ENCODE peak calls at places on chromosome 2, in seven cellular contexts. One of them, this sample, is unnamed.

GRCh38 chr2:16664052-16664731 is 1.4 kb downstream of the CYRIA start:
- DNase-seq in body of pancreas: peak
- DNase-seq in WTC11: no peak
- DNase-seq in Calu3: no peak
- DNase-seq in osteocyte: no peak
- DNase-seq in CD8-positive, alpha-beta T cell: no peak
- DNase-seq in HFF-Myc: no peak
- DNase-seq in this sample: peak

GRCh38 chr2:98901291-98901690 is 34.7 kb downstream of the CRACDL start:
- DNase-seq in Calu3: no peak
- DNase-seq in WTC11: no peak
- DNase-seq in body of pancreas: no peak
- DNase-seq in osteocyte: peak
- DNase-seq in CD8-positive, alpha-beta T cell: no peak
- DNase-seq in HFF-Myc: no peak
- DNase-seq in this sample: no peak

GRCh38 chr2:196354186-196354585 is 182.8 kb upstream of the STK17B start:
- DNase-seq in Calu3: no peak
- DNase-seq in HFF-Myc: no peak
- DNase-seq in body of pancreas: no peak
- DNase-seq in WTC11: no peak
- DNase-seq in CD8-positive, alpha-beta T cell: no peak
- DNase-seq in osteocyte: no peak
- DNase-seq in this sample: no peak

GRCh38 chr2:383888-384287 is 96.0 kb upstream of the ALKAL2 start:
- DNase-seq in Calu3: peak
- DNase-seq in WTC11: no peak
- DNase-seq in HFF-Myc: no peak
- DNase-seq in osteocyte: peak
- DNase-seq in CD8-positive, alpha-beta T cell: no peak
- DNase-seq in body of pancreas: no peak
- DNase-seq in this sample: no peak

GRCh38 chr2:61658841-61659780 is 121.0 kb upstream of the XPO1 start:
- DNase-seq in CD8-positive, alpha-beta T cell: no peak
- DNase-seq in WTC11: no peak
- DNase-seq in Calu3: peak
- DNase-seq in osteocyte: peak
- DNase-seq in body of pancreas: peak
- DNase-seq in HFF-Myc: no peak
- DNase-seq in this sample: peak

GRCh38 chr2:203814661-203815540 is 52.7 kb upstream of the CTLA4 start:
- DNase-seq in CD8-positive, alpha-beta T cell: peak
- DNase-seq in osteocyte: peak
- DNase-seq in HFF-Myc: peak
- DNase-seq in body of pancreas: peak
- DNase-seq in Calu3: peak
- DNase-seq in WTC11: peak
- DNase-seq in this sample: peak

GRCh38 chr2:191942114-191943103 is 95.5 kb upstream of the CAVIN2 start:
- DNase-seq in CD8-positive, alpha-beta T cell: no peak
- DNase-seq in HFF-Myc: no peak
- DNase-seq in WTC11: no peak
- DNase-seq in Calu3: no peak
- DNase-seq in body of pancreas: no peak
- DNase-seq in osteocyte: no peak
- DNase-seq in this sample: no peak

GRCh38 chr2:153890572-153890971 is 18.9 kb downstream of the GALNT13 start:
- DNase-seq in body of pancreas: no peak
- DNase-seq in CD8-positive, alpha-beta T cell: no peak
- DNase-seq in WTC11: peak
- DNase-seq in Calu3: no peak
- DNase-seq in osteocyte: no peak
- DNase-seq in HFF-Myc: no peak
- DNase-seq in this sample: no peak

GRCh38 chr2:3488768-3489448 is 30.4 kb downstream of the ADI1 start:
- DNase-seq in WTC11: no peak
- DNase-seq in Calu3: no peak
- DNase-seq in HFF-Myc: no peak
- DNase-seq in osteocyte: peak
- DNase-seq in body of pancreas: peak
- DNase-seq in CD8-positive, alpha-beta T cell: no peak
- DNase-seq in this sample: no peak

GRCh38 chr2:20172273-20173052 is 52.5 kb downstream of the SDC1 start:
- DNase-seq in CD8-positive, alpha-beta T cell: no peak
- DNase-seq in WTC11: no peak
- DNase-seq in osteocyte: no peak
- DNase-seq in body of pancreas: no peak
- DNase-seq in Calu3: no peak
- DNase-seq in HFF-Myc: no peak
- DNase-seq in this sample: no peak

GRCh38 chr2:168671932-168672331 is 130.5 kb upstream of the NOSTRIN start:
- DNase-seq in HFF-Myc: no peak
- DNase-seq in Calu3: no peak
- DNase-seq in body of pancreas: no peak
- DNase-seq in WTC11: no peak
- DNase-seq in CD8-positive, alpha-beta T cell: no peak
- DNase-seq in osteocyte: no peak
- DNase-seq in this sample: no peak

GRCh38 chr2:178951266-178952006 is 98.5 kb downstream of the CCDC141 start:
- DNase-seq in WTC11: no peak
- DNase-seq in body of pancreas: no peak
- DNase-seq in HFF-Myc: no peak
- DNase-seq in osteocyte: no peak
- DNase-seq in Calu3: no peak
- DNase-seq in CD8-positive, alpha-beta T cell: no peak
- DNase-seq in this sample: no peak

GRCh38 chr2:179675435-179675834 is 186.0 kb downstream of the ZNF385B start:
- DNase-seq in WTC11: no peak
- DNase-seq in CD8-positive, alpha-beta T cell: no peak
- DNase-seq in HFF-Myc: no peak
- DNase-seq in body of pancreas: no peak
- DNase-seq in osteocyte: no peak
- DNase-seq in Calu3: peak
- DNase-seq in this sample: no peak

GRCh38 chr2:201406077-201406662 is 45.1 kb downstream of the TRAK2 start:
- DNase-seq in Calu3: no peak
- DNase-seq in osteocyte: no peak
- DNase-seq in body of pancreas: peak
- DNase-seq in HFF-Myc: peak
- DNase-seq in WTC11: no peak
- DNase-seq in CD8-positive, alpha-beta T cell: no peak
- DNase-seq in this sample: no peak

GRCh38 chr2:203623616-203624015 is 82.8 kb upstream of the CD28 start:
- DNase-seq in HFF-Myc: no peak
- DNase-seq in osteocyte: no peak
- DNase-seq in Calu3: no peak
- DNase-seq in WTC11: no peak
- DNase-seq in body of pancreas: no peak
- DNase-seq in CD8-positive, alpha-beta T cell: no peak
- DNase-seq in this sample: no peak

GRCh38 chr2:161400076-161400475 is 16.0 kb upstream of the TBR1 start:
- DNase-seq in HFF-Myc: no peak
- DNase-seq in CD8-positive, alpha-beta T cell: no peak
- DNase-seq in osteocyte: no peak
- DNase-seq in body of pancreas: no peak
- DNase-seq in Calu3: no peak
- DNase-seq in WTC11: no peak
- DNase-seq in this sample: no peak

GRCh38 chr2:126503476-126503875 is 152.5 kb upstream of the GYPC start:
- DNase-seq in Calu3: no peak
- DNase-seq in body of pancreas: no peak
- DNase-seq in osteocyte: no peak
- DNase-seq in CD8-positive, alpha-beta T cell: no peak
- DNase-seq in WTC11: no peak
- DNase-seq in HFF-Myc: no peak
- DNase-seq in this sample: no peak

GRCh38 chr2:126506786-126507185 is 149.2 kb upstream of the GYPC start:
- DNase-seq in osteocyte: no peak
- DNase-seq in Calu3: no peak
- DNase-seq in HFF-Myc: no peak
- DNase-seq in body of pancreas: no peak
- DNase-seq in CD8-positive, alpha-beta T cell: no peak
- DNase-seq in WTC11: no peak
- DNase-seq in this sample: no peak

GRCh38 chr2:126507425-126507867 is 148.5 kb upstream of the GYPC start:
- DNase-seq in osteocyte: no peak
- DNase-seq in WTC11: no peak
- DNase-seq in body of pancreas: no peak
- DNase-seq in CD8-positive, alpha-beta T cell: no peak
- DNase-seq in HFF-Myc: no peak
- DNase-seq in Calu3: no peak
- DNase-seq in this sample: no peak

DNA sequence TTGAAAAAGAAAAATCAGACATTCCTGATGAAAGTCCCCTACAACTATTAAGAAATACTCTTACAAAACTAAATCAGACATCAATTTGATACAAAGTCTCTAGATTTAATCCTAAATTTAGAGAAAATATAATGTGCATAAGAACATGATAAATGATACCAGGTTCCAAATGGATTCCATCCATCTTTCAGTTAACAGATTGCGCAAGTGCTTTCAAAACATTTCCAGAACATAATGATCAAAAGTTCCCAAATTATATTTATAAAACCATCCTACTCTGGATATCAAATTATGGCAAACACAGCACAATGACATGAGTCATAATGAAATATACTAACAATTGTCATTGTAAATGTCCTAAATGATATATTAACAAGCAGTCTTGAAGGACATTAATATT is 151.0 kb upstream of the GYPC start:
- DNase-seq in HFF-Myc: no peak
- DNase-seq in CD8-positive, alpha-beta T cell: no peak
- DNase-seq in osteocyte: no peak
- DNase-seq in body of pancreas: no peak
- DNase-seq in Calu3: no peak
- DNase-seq in WTC11: no peak
- DNase-seq in this sample: no peak
- TF ChIP-seq CTCF in HFF-Myc: no peak
- TF ChIP-seq CTCF in CD8-positive, alpha-beta T cell: no peak
- TF ChIP-seq CTCF in osteocyte: no peak
- TF ChIP-seq CTCF in body of pancreas: no peak
- TF ChIP-seq CTCF in Calu3: no peak
- TF ChIP-seq CTCF in WTC11: no peak
- TF ChIP-seq CTCF in this sample: no peak

DNA sequence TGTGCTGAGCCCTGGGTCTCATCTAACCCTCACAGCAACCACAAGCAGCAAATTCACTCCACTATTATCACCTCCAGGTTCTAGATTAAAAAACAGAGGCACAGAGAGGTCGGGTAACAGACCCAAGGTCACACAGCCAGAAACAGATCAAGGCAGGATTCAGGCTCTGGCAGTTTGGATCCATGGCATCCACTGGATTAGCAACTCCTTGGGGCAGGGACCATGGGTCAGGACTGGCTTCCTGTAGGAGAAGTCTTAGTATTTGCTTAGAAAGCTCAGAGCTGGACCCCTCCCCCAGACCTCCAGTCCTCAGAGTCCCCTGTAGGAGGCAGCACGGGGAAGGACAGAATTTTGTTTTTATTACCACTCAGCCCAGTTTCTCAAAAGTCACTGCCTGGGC is 34.4 kb downstream of the ZFP36L2 start:
- DNase-seq in WTC11: peak
- DNase-seq in body of pancreas: no peak
- DNase-seq in Calu3: no peak
- DNase-seq in HFF-Myc: no peak
- DNase-seq in osteocyte: no peak
- DNase-seq in CD8-positive, alpha-beta T cell: no peak
- DNase-seq in this sample: no peak
- TF ChIP-seq CTCF in WTC11: no peak
- TF ChIP-seq CTCF in body of pancreas: no peak
- TF ChIP-seq CTCF in Calu3: no peak
- TF ChIP-seq CTCF in HFF-Myc: peak
- TF ChIP-seq CTCF in osteocyte: peak
- TF ChIP-seq CTCF in CD8-positive, alpha-beta T cell: peak
- TF ChIP-seq CTCF in this sample: no peak

GRCh38 chr2:104976603-104977120 is 61.2 kb upstream of the MRPS9 start:
- DNase-seq in HFF-Myc: no peak
- DNase-seq in CD8-positive, alpha-beta T cell: no peak
- DNase-seq in WTC11: peak
- DNase-seq in osteocyte: no peak
- DNase-seq in body of pancreas: no peak
- DNase-seq in Calu3: peak
- DNase-seq in this sample: peak
- TF ChIP-seq CTCF in HFF-Myc: peak
- TF ChIP-seq CTCF in CD8-positive, alpha-beta T cell: no peak
- TF ChIP-seq CTCF in WTC11: peak
- TF ChIP-seq CTCF in osteocyte: no peak
- TF ChIP-seq CTCF in body of pancreas: no peak
- TF ChIP-seq CTCF in Calu3: no peak
- TF ChIP-seq CTCF in this sample: peak

DNA sequence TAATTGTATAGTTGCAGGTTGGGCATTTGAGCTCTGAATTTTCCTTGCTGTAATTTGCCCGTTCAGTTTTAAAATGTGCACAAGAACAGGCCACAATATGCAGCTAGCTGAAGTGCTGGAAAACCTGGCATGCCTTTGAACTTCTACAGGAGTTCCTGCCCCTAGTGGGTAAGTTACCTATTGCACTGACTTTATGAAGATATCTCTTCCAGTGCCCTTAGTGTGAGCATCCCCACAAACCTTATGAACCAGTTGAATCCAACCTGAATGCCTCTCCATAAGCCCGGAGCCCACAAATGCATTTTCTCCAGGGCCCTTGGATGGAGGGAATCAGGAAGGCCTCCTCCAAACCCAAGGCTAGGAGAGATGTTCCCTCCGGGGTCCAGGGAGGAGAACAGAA is 106.8 kb downstream of the XRCC5 start:
- DNase-seq in body of pancreas: no peak
- DNase-seq in osteocyte: no peak
- DNase-seq in HFF-Myc: peak
- DNase-seq in CD8-positive, alpha-beta T cell: no peak
- DNase-seq in WTC11: no peak
- DNase-seq in Calu3: no peak
- DNase-seq in this sample: no peak
- TF ChIP-seq CTCF in body of pancreas: peak
- TF ChIP-seq CTCF in osteocyte: peak
- TF ChIP-seq CTCF in HFF-Myc: peak
- TF ChIP-seq CTCF in CD8-positive, alpha-beta T cell: no peak
- TF ChIP-seq CTCF in WTC11: peak
- TF ChIP-seq CTCF in Calu3: peak
- TF ChIP-seq CTCF in this sample: peak